ENCODE peak calls at places on chromosome 3, in ten cellular contexts. S, B, D, V, E, I, X, M, W and J are unnamed samples.

GRCh38 chr3:153246805-153247204 is 84.8 kb downstream of the RAP2B start:
- DNase-seq in S (no peak), B (peak; percentile 60), D (no peak), V (peak; percentile 51), E (no peak), I (peak; percentile 59), X (peak; percentile 76), M (peak; percentile 94), W (no peak), J (peak; percentile 13)

GRCh38 chr3:184354121-184354728 is 7.2 kb downstream of the CLCN2 start:
- DNase-seq in S (peak; percentile 53), B (no peak), D (peak; percentile 57), V (peak; percentile 41), E (no peak), I (no peak), X (no peak), M (no peak), W (no peak), J (peak; percentile 45)

GRCh38 chr3:184593201-184593922 is 31.8 kb downstream of the EPHB3 start:
- DNase-seq in S (no peak), B (no peak), D (no peak), V (no peak), E (no peak), I (peak; percentile 13), X (peak; percentile 45), M (peak; percentile 20), W (no peak), J (no peak)

GRCh38 chr3:189337672-189338071 is 165.9 kb downstream of the TPRG1 start:
- DNase-seq in S (no peak), B (no peak), D (no peak), V (no peak), E (no peak), I (no peak), X (no peak), M (no peak), W (no peak), J (no peak)

GRCh38 chr3:51894939-51895338 is 8.2 kb downstream of the IQCF1 start:
- DNase-seq in S (no peak), B (no peak), D (no peak), V (no peak), E (no peak), I (no peak), X (no peak), M (no peak), W (no peak), J (no peak)

GRCh38 chr3:152355744-152356665 is 87.3 kb downstream of the MBNL1 start:
- DNase-seq in S (no peak), B (no peak), D (no peak), V (peak; percentile 36), E (no peak), I (peak; percentile 70), X (peak; percentile 45), M (peak; percentile 30), W (no peak), J (peak; percentile 28)

GRCh38 chr3:169668957-169669681 is 5.6 kb upstream of the MECOM start:
- DNase-seq in S (peak; percentile 94), B (no peak), D (peak; percentile 53), V (peak; percentile 76), E (no peak), I (peak; percentile 68), X (peak; percentile 39), M (peak; percentile 71), W (peak; percentile 81), J (peak; percentile 72)

GRCh38 chr3:162721736-162722135 is 1225.1 kb downstream of the OTOL1 start:
- DNase-seq in S (no peak), B (no peak), D (no peak), V (no peak), E (no peak), I (peak; percentile 10), X (no peak), M (no peak), W (no peak), J (no peak)

DNA sequence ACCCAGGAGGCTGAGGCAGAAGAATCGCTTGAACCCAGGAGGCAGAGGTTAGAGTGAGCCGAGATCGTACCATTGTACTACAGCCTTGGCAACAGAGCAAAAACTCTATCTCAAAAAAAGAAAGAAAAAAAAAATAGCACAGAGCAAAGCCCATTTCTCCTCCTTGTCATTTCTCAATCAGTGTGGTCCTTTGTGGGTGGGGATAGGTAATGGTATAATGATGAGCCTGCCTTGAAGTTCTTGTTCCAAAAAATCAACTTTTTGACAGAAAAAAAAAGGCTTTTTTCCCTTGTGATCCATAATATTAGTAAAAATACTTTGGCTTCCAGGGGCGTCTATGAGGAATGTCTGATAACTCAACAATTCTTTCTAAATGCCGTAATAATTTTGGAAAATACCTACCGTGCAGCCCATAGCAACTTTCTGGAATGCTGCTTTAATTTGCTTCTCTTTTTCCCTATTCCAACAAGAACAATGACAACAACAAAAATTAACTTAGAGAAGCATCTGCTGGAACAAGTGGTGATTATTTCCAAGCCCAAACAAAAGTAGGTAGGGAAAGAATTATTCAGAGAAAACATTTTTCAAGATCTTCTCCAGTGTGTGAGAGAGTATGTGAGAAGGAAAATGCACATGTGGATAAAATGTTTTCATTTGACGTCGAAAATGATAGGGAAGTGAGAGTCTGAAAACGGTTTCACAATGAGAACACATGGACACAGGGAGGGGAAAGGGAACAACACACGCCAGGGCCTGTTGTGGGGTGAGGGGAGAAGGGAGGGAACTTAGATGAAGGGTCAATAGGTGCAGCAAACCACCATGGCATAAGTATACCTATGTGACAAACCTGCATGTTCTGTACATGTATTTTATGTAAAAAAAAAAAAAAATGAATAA is 337.8 kb downstream of the RBMS3 start:
- DNase-seq in S (no peak), B (no peak), D (no peak), V (peak; percentile 63), E (no peak), I (peak; percentile 36), X (peak; percentile 57), M (peak; percentile 68), W (no peak), J (peak; percentile 48)
- TF ChIP-seq CTCF in S (no peak), B (no peak), D (no peak), V (no peak), E (no peak), I (no peak), X (no peak), M (no peak), W (no peak), J (no peak)

GRCh38 chr3:11651900-11652299 is 8.2 kb upstream of the VGLL4 start:
- DNase-seq in S (no peak), B (no peak), D (no peak), V (peak; percentile 72), E (no peak), I (peak; percentile 77), X (peak; percentile 59), M (peak; percentile 76), W (no peak), J (peak; percentile 36)

GRCh38 chr3:11658180-11658579 is 14.5 kb upstream of the VGLL4 start:
- DNase-seq in S (no peak), B (no peak), D (no peak), V (no peak), E (no peak), I (no peak), X (no peak), M (no peak), W (no peak), J (no peak)

GRCh38 chr3:11654166-11654565 is 10.5 kb upstream of the VGLL4 start:
- DNase-seq in S (no peak), B (no peak), D (no peak), V (no peak), E (no peak), I (no peak), X (no peak), M (no peak), W (no peak), J (no peak)

GRCh38 chr3:11653298-11654055 is 9.8 kb upstream of the VGLL4 start:
- DNase-seq in S (peak; percentile 20), B (no peak), D (no peak), V (no peak), E (no peak), I (no peak), X (no peak), M (no peak), W (no peak), J (no peak)

GRCh38 chr3:11655188-11655928 is 11.6 kb upstream of the VGLL4 start:
- DNase-seq in S (no peak), B (no peak), D (no peak), V (peak; percentile 45), E (no peak), I (peak; percentile 40), X (no peak), M (no peak), W (no peak), J (peak; percentile 29)
- TF ChIP-seq CTCF in S (no peak), B (peak; percentile 42), D (no peak), V (peak; percentile 41), E (no peak), I (peak; percentile 41), X (peak; percentile 32), M (peak; percentile 34), W (peak; percentile 23), J (no peak)

GRCh38 chr3:157611176-157611575 is 108.0 kb upstream of the VEPH1 start:
- DNase-seq in S (no peak), B (no peak), D (no peak), V (no peak), E (no peak), I (no peak), X (no peak), M (no peak), W (no peak), J (no peak)

GRCh38 chr3:157605356-157605755 is 102.1 kb upstream of the VEPH1 start:
- DNase-seq in S (no peak), B (no peak), D (no peak), V (no peak), E (no peak), I (no peak), X (no peak), M (no peak), W (no peak), J (no peak)

GRCh38 chr3:157608006-157608405 is 104.8 kb upstream of the VEPH1 start:
- DNase-seq in S (no peak), B (no peak), D (no peak), V (no peak), E (no peak), I (no peak), X (no peak), M (no peak), W (no peak), J (no peak)

GRCh38 chr3:157602424-157602823 is 99.2 kb upstream of the VEPH1 start:
- DNase-seq in S (no peak), B (no peak), D (no peak), V (no peak), E (no peak), I (no peak), X (no peak), M (no peak), W (no peak), J (no peak)

GRCh38 chr3:157606392-157607197 is 103.4 kb upstream of the VEPH1 start:
- DNase-seq in S (peak; percentile 67), B (no peak), D (peak; percentile 36), V (peak; percentile 75), E (no peak), I (peak; percentile 81), X (peak; percentile 74), M (peak; percentile 73), W (peak; percentile 71), J (peak; percentile 65)
- TF ChIP-seq CTCF in S (peak; percentile 73), B (peak; percentile 90), D (no peak), V (peak; percentile 89), E (peak; percentile 42), I (peak; percentile 92), X (peak; percentile 94), M (peak; percentile 91), W (peak; percentile 82), J (peak; percentile 83)

GRCh38 chr3:111579495-111579894 is 15.7 kb downstream of the ZBED2 start:
- DNase-seq in S (no peak), B (no peak), D (no peak), V (no peak), E (no peak), I (no peak), X (no peak), M (no peak), W (no peak), J (no peak)

GRCh38 chr3:111578867-111579266 is 16.3 kb downstream of the ZBED2 start:
- DNase-seq in S (no peak), B (no peak), D (no peak), V (no peak), E (no peak), I (no peak), X (no peak), M (no peak), W (no peak), J (no peak)

GRCh38 chr3:111581403-111582113 is 13.6 kb downstream of the ZBED2 start:
- DNase-seq in S (no peak), B (no peak), D (no peak), V (no peak), E (no peak), I (no peak), X (no peak), M (no peak), W (no peak), J (no peak)

GRCh38 chr3:111577113-111577512 is 18.0 kb downstream of the ZBED2 start:
- DNase-seq in S (no peak), B (no peak), D (no peak), V (no peak), E (no peak), I (no peak), X (no peak), M (no peak), W (no peak), J (no peak)

DNA sequence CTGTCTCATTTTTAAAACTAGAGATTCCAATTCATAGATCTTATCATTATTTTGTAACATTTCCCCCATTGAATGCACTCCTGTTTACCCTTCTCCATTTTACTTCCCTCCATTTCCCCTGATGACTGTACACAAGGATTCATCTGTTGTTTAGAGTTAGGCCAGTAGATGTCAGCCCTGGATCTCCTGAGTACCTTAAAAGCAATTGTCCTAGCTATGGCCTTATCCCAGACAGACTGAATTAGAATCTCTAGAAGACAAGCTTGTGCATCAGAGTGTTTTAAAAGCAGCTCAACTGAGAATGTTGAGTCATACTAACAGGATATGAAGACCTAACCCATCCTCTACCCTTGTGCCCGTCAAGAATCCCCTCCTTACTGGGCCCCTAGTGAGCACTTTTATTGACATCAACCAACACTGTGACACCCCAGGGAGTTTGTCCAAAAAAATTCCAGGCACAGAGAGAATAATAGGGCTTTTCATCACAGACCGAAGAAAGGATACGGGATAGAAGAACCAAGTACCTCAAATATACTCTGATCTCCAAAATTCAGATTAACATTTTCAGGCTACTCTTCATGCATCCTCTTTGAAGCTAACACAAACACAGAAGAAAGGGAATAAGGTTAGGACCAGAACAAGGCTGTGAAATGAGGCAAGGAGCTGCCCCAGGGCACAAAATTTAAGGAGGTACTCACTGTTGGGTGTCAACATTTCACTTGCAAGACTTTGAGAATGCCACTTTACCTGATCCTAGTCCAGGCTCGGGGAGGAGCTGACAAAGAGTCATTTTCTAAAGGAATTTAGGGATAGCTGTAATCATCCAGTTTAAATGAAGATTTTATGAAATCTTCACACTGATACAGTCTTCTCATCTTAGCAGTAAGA is 17.1 kb downstream of the ZBED2 start:
- DNase-seq in S (no peak), B (peak; percentile 70), D (no peak), V (peak; percentile 89), E (no peak), I (peak; percentile 92), X (peak; percentile 65), M (peak; percentile 90), W (no peak), J (peak; percentile 81)
- TF ChIP-seq CTCF in S (no peak), B (peak; percentile 71), D (no peak), V (peak; percentile 79), E (no peak), I (peak; percentile 73), X (peak; percentile 44), M (peak; percentile 75), W (no peak), J (peak; percentile 82)